ENCODE peak calls at places on chromosomes 12 and 14, in ten cellular contexts. L is tibial artery; N is thyroid gland; R is A549; Z is psoas muscle; J is upper lobe of right lung; X is CD8-positive, alpha-beta T cell; K is uterus; B is gastrocnemius medialis; F is mammary epithelial cell. O is an unnamed sample.

GRCh38 chr14:71411766-71412165 is 504.5 kb downstream of the PCNX1 start:
- DNase-seq in L (no peak), N (no peak), R (no peak), Z (no peak), J (no peak), X (no peak), K (no peak), B (no peak), F (no peak), O (no peak)

GRCh38 chr12:46299846-46300245 is 31.0 kb upstream of the SLC38A1 start:
- DNase-seq in L (no peak), N (no peak), R (no peak), Z (no peak), J (no peak), X (no peak), K (no peak), B (no peak), F (no peak), O (no peak)

GRCh38 chr12:18141583-18141982 is 51.6 kb upstream of the RERGL start:
- DNase-seq in L (no peak), N (no peak), R (no peak), Z (no peak), J (no peak), X (no peak), K (no peak), B (no peak), F (peak; percentile 88), O (no peak)

GRCh38 chr14:96260341-96260821 is 4.4 kb downstream of the BDKRB1 start:
- DNase-seq in L (no peak), N (no peak), R (no peak), Z (no peak), J (no peak), X (no peak), K (no peak), B (no peak), F (no peak), O (no peak)

GRCh38 chr14:94494085-94494484 is 15.2 kb downstream of the SERPINA12 start:
- DNase-seq in L (no peak), N (no peak), R (no peak), Z (no peak), J (no peak), X (no peak), K (no peak), B (no peak), F (no peak), O (no peak)

GRCh38 chr12:1766110-1766509 is 54.3 kb upstream of the LRTM2 start:
- DNase-seq in L (no peak), N (no peak), R (no peak), Z (no peak), J (no peak), X (no peak), K (no peak), B (no peak), F (no peak), O (no peak)

GRCh38 chr14:43640718-43641267 is 866.3 kb downstream of the FSCB start:
- DNase-seq in L (no peak), N (no peak), R (no peak), Z (no peak), J (no peak), X (no peak), K (no peak), B (no peak), F (no peak), O (peak; percentile 28)

GRCh38 chr14:23864856-23865255 is 88.7 kb upstream of the DHRS4 start:
- DNase-seq in L (no peak), N (no peak), R (no peak), Z (no peak), J (no peak), X (no peak), K (no peak), B (no peak), F (no peak), O (no peak)

GRCh38 chr14:32027255-32027939 is 49.7 kb upstream of the ARHGAP5 start:
- DNase-seq in L (no peak), N (no peak), R (peak; percentile 32), Z (no peak), J (no peak), X (no peak), K (no peak), B (no peak), F (no peak), O (no peak)

GRCh38 chr14:65079201-65079600 is 23.1 kb downstream of the MAX start:
- DNase-seq in L (no peak), N (no peak), R (no peak), Z (no peak), J (no peak), X (no peak), K (no peak), B (no peak), F (no peak), O (no peak)

GRCh38 chr12:11595080-11595479 is 54.4 kb upstream of the ETV6 start:
- DNase-seq in L (no peak), N (no peak), R (no peak), Z (no peak), J (no peak), X (no peak), K (no peak), B (no peak), F (no peak), O (no peak)

GRCh38 chr12:77577756-77578155 is 252.9 kb upstream of the NAV3 start:
- DNase-seq in L (no peak), N (no peak), R (no peak), Z (no peak), J (no peak), X (no peak), K (no peak), B (no peak), F (no peak), O (no peak)

GRCh38 chr14:35594616-35595015 is 60.7 kb downstream of the INSM2 start:
- DNase-seq in L (no peak), N (no peak), R (no peak), Z (no peak), J (no peak), X (no peak), K (no peak), B (no peak), F (no peak), O (no peak)

GRCh38 chr14:59187802-59188460 is 536 bp upstream of the DAAM1 start:
- DNase-seq in L (peak; percentile 69), N (peak; percentile 44), R (peak; percentile 6), Z (peak; percentile 61), J (no peak), X (peak; percentile 52), K (peak; percentile 43), B (peak; percentile 4), F (no peak), O (peak; percentile 32)

GRCh38 chr12:50166776-50167025 is 468 bp downstream of the CERS5 start:
- DNase-seq in L (no peak), N (peak; percentile 42), R (no peak), Z (no peak), J (no peak), X (no peak), K (peak; percentile 40), B (no peak), F (no peak), O (peak; percentile 38)

GRCh38 chr12:59425798-59426197 is 170.0 kb upstream of the SLC16A7 start:
- DNase-seq in L (no peak), N (no peak), R (no peak), Z (no peak), J (no peak), X (no peak), K (no peak), B (no peak), F (no peak), O (no peak)

GRCh38 chr14:81303258-81303935 is 82.6 kb upstream of the GTF2A1 start:
- DNase-seq in L (no peak), N (peak; percentile 62), R (no peak), Z (peak; percentile 60), J (peak; percentile 74), X (no peak), K (peak; percentile 21), B (no peak), F (peak; percentile 77), O (peak; percentile 96)

GRCh38 chr14:85131523-85131922 is 398.4 kb upstream of the FLRT2 start:
- DNase-seq in L (no peak), N (peak; percentile 30), R (no peak), Z (no peak), J (no peak), X (no peak), K (no peak), B (no peak), F (peak; percentile 54), O (peak; percentile 71)

DNA sequence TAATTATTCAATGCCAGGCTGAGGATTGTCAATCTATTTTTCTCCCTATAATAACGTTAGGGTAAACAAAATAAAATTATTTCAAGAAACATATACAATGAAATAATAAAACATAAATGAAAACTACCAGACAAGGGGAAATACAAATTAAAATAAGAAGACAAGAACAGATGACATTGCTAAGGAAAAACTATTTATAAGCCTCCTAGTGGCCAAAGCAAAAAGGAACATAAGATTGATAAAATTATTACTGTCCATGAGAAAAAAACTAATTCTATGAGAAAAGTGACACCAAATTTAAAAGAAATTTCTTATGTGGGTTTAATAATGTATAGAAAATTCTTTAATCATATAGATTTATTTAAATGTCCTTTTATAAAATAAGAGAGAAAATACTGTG is 294.7 kb downstream of the TTC6 start:
- DNase-seq in L (no peak), N (no peak), R (no peak), Z (no peak), J (no peak), X (no peak), K (no peak), B (no peak), F (no peak), O (no peak)
- TF ChIP-seq CTCF in L (no peak), N (no peak), R (peak; percentile 5), Z (no peak), J (no peak), X (no peak), K (no peak), B (no peak), F (peak; percentile 27), O (no peak)

GRCh38 chr14:98791661-98792060 is 480.3 kb downstream of the BCL11B start:
- DNase-seq in L (no peak), N (no peak), R (no peak), Z (no peak), J (no peak), X (no peak), K (no peak), B (no peak), F (no peak), O (no peak)
- H3K4me1 ChIP-seq in L (no peaks in the 10 kb centered on the region), N (no peaks in the 10 kb centered on the region), R (no peaks in the 10 kb centered on the region), Z (no peaks in the 10 kb centered on the region), J (no peaks in the 10 kb centered on the region), X (no peaks in the 10 kb centered on the region), K (no peaks in the 10 kb centered on the region), B (no peaks in the 10 kb centered on the region), F (no peaks in the 10 kb centered on the region), O (no peaks in the 10 kb centered on the region)

GRCh38 chr14:76564471-76565119 is 188.7 kb downstream of the ESRRB start:
- DNase-seq in L (no peak), N (no peak), R (peak; percentile 19), Z (no peak), J (no peak), X (no peak), K (no peak), B (no peak), F (peak; percentile 24), O (no peak)
- TF ChIP-seq CTCF in L (no peak), N (no peak), R (peak; percentile 7), Z (no peak), J (no peak), X (no peak), K (no peak), B (no peak), F (peak; percentile 12), O (no peak)

DNA sequence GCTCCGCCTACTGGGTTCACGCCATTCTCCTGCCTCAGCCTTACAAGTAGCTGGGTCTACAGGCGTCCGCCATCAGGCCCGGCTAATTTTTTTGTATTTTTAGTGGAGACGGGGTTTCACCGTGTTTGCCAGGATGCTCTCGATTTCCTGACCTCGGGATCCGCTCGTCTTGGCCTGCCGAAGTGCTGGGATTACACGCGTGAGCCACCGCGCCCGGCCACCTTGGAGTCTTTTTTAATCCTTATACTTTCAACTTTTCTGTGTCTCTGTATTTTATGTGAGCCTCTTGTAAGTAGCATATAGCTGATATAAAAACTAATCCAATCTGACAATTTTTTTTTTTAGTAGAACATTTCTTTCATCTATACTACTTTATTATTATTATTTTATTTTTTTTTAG is 15.6 kb downstream of the HSD17B6 start:
- DNase-seq in L (no peak), N (no peak), R (no peak), Z (no peak), J (no peak), X (no peak), K (no peak), B (no peak), F (no peak), O (no peak)
- H3K4me1 ChIP-seq in L (peaks cover 8% of the 10 kb centered on the region), N (peaks cover 40% of the 10 kb centered on the region), R (no peaks in the 10 kb centered on the region), Z (no peaks in the 10 kb centered on the region), J (no peaks in the 10 kb centered on the region), X (no peaks in the 10 kb centered on the region), K (no peaks in the 10 kb centered on the region), B (no peaks in the 10 kb centered on the region), F (peaks cover 7% of the 10 kb centered on the region), O (no peaks in the 10 kb centered on the region)

O was measured in body of pancreas.